ENCODE peak calls at places on chromosomes 13 and 19, in ten cellular contexts. A is heart left ventricle, L is right lobe of liver, F is GM12878, M is HepG2, G is A549, S is body of pancreas, N is K562, W is HCT116, E is gastrocnemius medialis. R is an unnamed sample. For H3K4me1, the result is how much of the 10 kb centered on the place peaks cover.

GRCh38 chr19:21677696-21678418 is 89.5 kb downstream of the ZNF100 start:
- ATAC-seq in A (no peak), L (peak), F (no peak), M (no peak), G (no peak), S (peak), N (no peak), W (no peak), E (no peak), R (no peak)

GRCh38 chr13:51785592-51786424 is 18.2 kb downstream of the DHRS12 start:
- ATAC-seq in A (peak), L (peak), F (no peak), M (no peak), G (no peak), S (no peak), N (peak), W (no peak), E (peak), R (peak)

GRCh38 chr13:50153888-50154287 is 138.6 kb downstream of the KCNRG start:
- ATAC-seq in A (no peak), L (no peak), F (no peak), M (no peak), G (no peak), S (no peak), N (no peak), W (no peak), E (no peak), R (no peak)

GRCh38 chr13:46648166-46648607 is 95.2 kb downstream of the LRCH1 start:
- ATAC-seq in A (peak), L (peak), F (peak), M (peak), G (peak), S (peak), N (peak), W (peak), E (no peak), R (peak)

GRCh38 chr19:36113895-36114762 is 546 bp downstream of the POLR2I start:
- ATAC-seq in A (no peak), L (no peak), F (peak), M (no peak), G (peak), S (no peak), N (peak), W (peak), E (peak), R (no peak)

GRCh38 chr19:54608205-54608604 is 14.8 kb downstream of the LILRA1 start:
- ATAC-seq in A (no peak), L (no peak), F (no peak), M (no peak), G (no peak), S (no peak), N (no peak), W (no peak), E (no peak), R (no peak)

GRCh38 chr19:39093761-39094160 is 9.6 kb downstream of the ACP7 start:
- ATAC-seq in A (no peak), L (no peak), F (no peak), M (no peak), G (peak), S (no peak), N (no peak), W (no peak), E (no peak), R (no peak)

GRCh38 chr19:57280913-57281425 is 684 bp downstream of the ZNF460 start:
- ATAC-seq in A (no peak), L (no peak), F (peak), M (no peak), G (peak), S (no peak), N (no peak), W (no peak), E (peak), R (no peak)

GRCh38 chr13:95540848-95541247 is 11.7 kb upstream of the CLDN10 start:
- ATAC-seq in A (peak), L (no peak), F (no peak), M (peak), G (no peak), S (peak), N (no peak), W (no peak), E (peak), R (no peak)

GRCh38 chr13:49858183-49858856 is 65.8 kb upstream of the KPNA3 start:
- ATAC-seq in A (peak), L (peak), F (no peak), M (peak), G (peak), S (peak), N (no peak), W (peak), E (peak), R (peak)

GRCh38 chr13:50843256-50844043 is at the start of gene DLEU7:
- ATAC-seq in A (no peak), L (no peak), F (no peak), M (no peak), G (no peak), S (no peak), N (no peak), W (no peak), E (no peak), R (no peak)

GRCh38 chr19:7349961-7350711 is 1.4 kb downstream of the ARHGEF18 start:
- ATAC-seq in A (no peak), L (peak), F (peak), M (no peak), G (no peak), S (no peak), N (no peak), W (no peak), E (no peak), R (no peak)

GRCh38 chr13:49540552-49540951 is 44.8 kb downstream of the PHF11 start:
- ATAC-seq in A (no peak), L (peak), F (peak), M (no peak), G (no peak), S (no peak), N (peak), W (no peak), E (no peak), R (no peak)

GRCh38 chr19:2578391-2578826 is 102.5 kb downstream of the GADD45B start:
- ATAC-seq in A (no peak), L (peak), F (no peak), M (peak), G (peak), S (no peak), N (no peak), W (peak), E (no peak), R (no peak)

GRCh38 chr19:18998276-18998675 is 35.0 kb downstream of the SUGP2 start:
- ATAC-seq in A (no peak), L (no peak), F (no peak), M (no peak), G (no peak), S (no peak), N (no peak), W (no peak), E (no peak), R (no peak)
- H3K4me3 ChIP-seq in A (no peak), L (no peak), F (no peak), M (no peak), G (no peak), S (no peak), N (no peak), W (no peak), E (no peak), R (no peak)

GRCh38 chr19:13778847-13779246 is 4.6 kb downstream of the C19orf53 start:
- ATAC-seq in A (no peak), L (no peak), F (no peak), M (no peak), G (no peak), S (no peak), N (no peak), W (no peak), E (no peak), R (no peak)
- H3K4me1 ChIP-seq in A (under half), L (under half), F (under half), M (under half), G (under half), S (under half), N (under half), W (under half), E (under half), R (half or more)

DNA sequence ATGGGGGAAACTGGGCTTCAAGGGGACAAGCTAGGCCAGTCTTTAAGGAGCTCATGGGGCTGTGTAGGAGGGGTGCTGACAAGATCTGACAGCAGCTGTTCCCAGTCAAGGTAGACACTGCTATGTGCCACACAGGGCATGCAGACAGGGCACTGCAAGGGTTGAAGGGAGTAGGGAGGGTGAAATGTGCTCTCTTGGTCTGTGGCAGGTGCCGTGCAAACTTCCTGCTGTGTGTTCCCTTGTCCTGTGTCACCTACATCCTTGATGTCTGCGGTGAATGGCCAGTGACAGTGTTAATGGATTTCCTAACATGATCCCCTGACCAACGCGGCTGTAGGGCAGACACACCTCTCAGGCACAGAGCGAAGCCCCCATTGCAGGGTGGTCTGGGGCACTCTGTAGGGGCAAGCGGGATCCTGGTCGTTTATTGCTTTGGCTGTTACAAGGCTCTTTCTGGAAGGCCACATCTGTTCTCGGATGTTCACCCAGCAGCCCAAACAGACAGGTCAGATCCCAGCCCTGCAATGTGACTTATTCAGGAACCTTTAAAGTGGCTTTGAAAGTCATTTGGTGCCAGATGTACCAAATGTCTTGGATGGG is 199.4 kb upstream of the ZNF536 start:
- ATAC-seq in A (no peak), L (no peak), F (no peak), M (no peak), G (peak), S (no peak), N (no peak), W (no peak), E (no peak), R (no peak)
- TF ChIP-seq POLR2A in A (no peak), L (no peak), F (no peak), M (no peak), G (no peak), S (no peak), N (no peak), W (no peak), E (no peak), R (no peak)

GRCh38 chr19:56162258-56162657 is 13.6 kb upstream of the GALP start:
- ATAC-seq in A (no peak), L (no peak), F (no peak), M (peak), G (peak), S (no peak), N (peak), W (no peak), E (no peak), R (no peak)
- H3K4me3 ChIP-seq in A (no peak), L (no peak), F (no peak), M (no peak), G (no peak), S (no peak), N (no peak), W (no peak), E (no peak), R (no peak)

GRCh38 chr13:30739646-30740642 is 4.6 kb downstream of the ALOX5AP start:
- ATAC-seq in A (no peak), L (no peak), F (peak), M (no peak), G (peak), S (no peak), N (no peak), W (peak), E (no peak), R (no peak)
- H3K4me1 ChIP-seq in A (under half), L (under half), F (half or more), M (under half), G (half or more), S (under half), N (under half), W (under half), E (under half), R (under half)

DNA sequence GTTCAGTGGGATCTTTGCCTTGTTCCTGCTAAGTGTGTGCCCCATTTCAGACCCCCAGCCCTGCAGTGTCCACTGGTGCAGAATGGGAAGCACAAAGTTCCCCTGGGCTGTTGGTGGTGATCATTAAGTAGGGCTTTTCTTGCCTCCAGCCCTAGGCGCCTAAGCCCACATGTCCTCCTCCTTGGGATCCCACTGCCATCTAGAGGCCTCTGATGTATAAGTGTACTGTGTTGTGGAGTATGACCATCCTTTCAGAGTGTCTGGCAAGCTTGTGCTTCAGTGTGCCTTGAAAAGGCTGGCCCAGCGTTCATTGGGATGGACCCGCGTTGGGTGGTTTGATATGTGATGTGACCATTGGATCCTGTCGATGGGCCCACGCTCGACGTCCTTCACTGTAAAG is 71.2 kb downstream of the WASF3 start:
- ATAC-seq in A (no peak), L (peak), F (no peak), M (peak), G (peak), S (no peak), N (peak), W (peak), E (no peak), R (no peak)
- TF ChIP-seq POLR2A in A (no peak), L (no peak), F (no peak), M (no peak), G (no peak), S (no peak), N (no peak), W (no peak), E (no peak), R (no peak)

GRCh38 chr13:107233541-107233940 is 665.6 kb upstream of the ARGLU1 start:
- ATAC-seq in A (no peak), L (no peak), F (no peak), M (peak), G (no peak), S (no peak), N (no peak), W (no peak), E (no peak), R (no peak)
- H3K4me3 ChIP-seq in A (no peak), L (no peak), F (no peak), M (no peak), G (no peak), S (no peak), N (no peak), W (no peak), E (no peak), R (no peak)

DNA sequence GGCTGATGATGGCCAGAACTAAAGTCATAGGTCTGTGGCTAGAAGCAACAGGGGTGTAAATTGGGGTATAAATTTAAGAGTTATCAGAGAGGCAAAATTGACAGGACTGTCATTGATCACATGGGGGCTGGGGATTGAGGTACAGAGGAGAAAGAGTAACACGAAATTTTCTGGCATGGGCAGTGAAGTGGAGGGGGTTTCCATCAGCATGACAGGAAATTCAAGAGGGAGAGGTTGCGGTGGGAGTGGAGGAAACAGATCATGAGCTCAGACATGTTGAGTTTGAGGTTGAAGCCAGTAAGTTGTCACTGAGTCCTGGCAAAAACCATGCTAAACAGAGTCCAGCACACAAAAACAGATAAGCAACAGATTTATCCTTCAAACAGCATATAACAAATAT is 192.1 kb upstream of the TSC22D1 start:
- ATAC-seq in A (no peak), L (no peak), F (peak), M (no peak), G (no peak), S (no peak), N (no peak), W (no peak), E (no peak), R (no peak)
- H3K4me1 ChIP-seq in A (under half), L (under half), F (under half), M (under half), G (under half), S (half or more), N (under half), W (under half), E (under half), R (under half)

GRCh38 chr19:13054605-13055212 is 47.9 kb downstream of the LYL1 start:
- ATAC-seq in A (no peak), L (no peak), F (no peak), M (peak), G (no peak), S (no peak), N (no peak), W (peak), E (no peak), R (peak)

GRCh38 chr19:13055213-13056051 is 47.2 kb downstream of the LYL1 start:
- ATAC-seq in A (peak), L (no peak), F (no peak), M (no peak), G (no peak), S (peak), N (no peak), W (peak), E (peak), R (peak)

GRCh38 chr19:13057147-13057572 is 45.5 kb downstream of the LYL1 start:
- ATAC-seq in A (no peak), L (no peak), F (no peak), M (no peak), G (no peak), S (no peak), N (no peak), W (no peak), E (no peak), R (no peak)

GRCh38 chr19:13057744-13058143 is 44.9 kb downstream of the LYL1 start:
- ATAC-seq in A (no peak), L (no peak), F (no peak), M (no peak), G (no peak), S (no peak), N (no peak), W (no peak), E (no peak), R (no peak)

DNA sequence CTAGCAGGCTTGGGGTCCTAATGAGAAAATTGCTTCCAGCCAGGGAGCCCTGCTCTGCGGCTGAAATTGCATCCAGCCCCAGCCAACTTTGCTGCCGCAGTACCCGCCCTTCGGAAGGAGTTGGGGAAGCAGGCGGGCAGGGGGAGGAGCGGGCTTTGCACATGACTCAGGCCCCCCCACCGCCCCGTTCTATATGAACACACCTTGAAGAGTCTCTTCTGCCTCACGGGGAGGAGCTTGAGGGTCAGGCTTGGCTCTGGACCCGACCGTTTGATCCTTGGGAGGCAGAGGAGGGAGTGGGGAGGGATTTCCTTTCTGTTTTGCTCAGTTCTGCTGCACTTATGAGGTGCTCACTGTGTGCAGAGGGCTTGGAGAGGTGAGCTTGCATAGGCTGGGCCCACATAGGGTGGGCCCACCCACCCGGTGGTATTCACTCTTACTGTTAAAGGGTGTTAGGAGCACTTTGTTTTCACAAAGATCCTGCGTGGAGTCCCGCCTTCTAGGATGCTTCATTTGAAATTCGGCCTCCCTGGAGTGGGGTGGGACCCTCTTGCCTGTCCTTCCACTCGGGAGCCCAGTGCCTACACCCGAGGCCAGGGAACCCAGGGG is 46.5 kb downstream of the LYL1 start:
- ATAC-seq in A (no peak), L (no peak), F (no peak), M (no peak), G (no peak), S (no peak), N (no peak), W (peak), E (no peak), R (no peak)
- TF ChIP-seq POLR2A in A (no peak), L (no peak), F (no peak), M (no peak), G (no peak), S (no peak), N (no peak), W (no peak), E (no peak), R (no peak)

DNA sequence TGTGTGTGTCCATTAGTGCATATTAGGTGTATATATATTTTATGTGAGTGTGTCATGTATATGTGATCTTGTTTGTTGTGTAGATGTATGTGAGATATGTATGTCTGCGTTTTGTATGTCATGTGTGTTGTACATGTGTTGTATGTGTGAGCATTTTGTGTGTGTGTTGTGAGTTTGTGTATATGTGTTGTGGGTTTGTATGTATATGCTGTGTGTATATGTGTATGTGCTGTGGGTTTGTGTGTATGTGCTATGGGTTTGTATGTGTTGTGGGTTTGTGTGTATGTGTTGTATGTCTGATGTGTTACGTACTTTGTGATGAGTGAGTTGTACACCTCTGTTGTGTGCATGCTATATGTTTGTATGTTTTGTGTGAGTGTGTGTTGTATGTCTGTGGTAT is 8.1 kb downstream of the CEACAM20 start:
- ATAC-seq in A (no peak), L (no peak), F (no peak), M (no peak), G (no peak), S (no peak), N (no peak), W (no peak), E (no peak), R (no peak)
- H3K4me3 ChIP-seq in A (no peak), L (no peak), F (no peak), M (no peak), G (no peak), S (no peak), N (no peak), W (no peak), E (no peak), R (no peak)